ENCODE peak calls at places on chromosomes 3 and 15, in nine cellular contexts. G is stomach, O is HL-60, Z is breast epithelium, E is sigmoid colon, H is K562, U is esophagus muscularis mucosa, T is GM12892, W is transverse colon. R is an unnamed sample.

GRCh38 chr3:145936986-145937385 is 224.0 kb downstream of the PLOD2 start:
- DNase-seq in O (no peak), W (no peak), H (no peak), U (no peak), E (no peak), T (no peak), Z (no peak), G (no peak), R (no peak)

GRCh38 chr3:20037255-20037996 is 2.8 kb upstream of the KAT2B start:
- DNase-seq in O (no peak), G (no peak), U (no peak), W (no peak), E (no peak), T (no peak), Z (no peak), H (no peak), R (no peak)

GRCh38 chr3:41705893-41706292 is 256.0 kb downstream of the ULK4 start:
- DNase-seq in Z (no peak), U (no peak), W (no peak), G (no peak), E (no peak), O (no peak), H (peak), T (no peak), R (no peak)

GRCh38 chr3:135513106-135514063 is 452.1 kb upstream of the PPP2R3A start:
- DNase-seq in W (no peak), T (no peak), Z (no peak), H (peak), E (no peak), G (no peak), O (no peak), U (peak), R (peak)

GRCh38 chr3:108406661-108407206 is 103.7 kb downstream of the MYH15 start:
- DNase-seq in H (peak), T (no peak), O (peak), G (no peak), Z (no peak), W (peak), E (no peak), U (no peak), R (no peak)

GRCh38 chr3:52530918-52531635 is 2.6 kb downstream of the NT5DC2 start:
- DNase-seq in U (no peak), O (no peak), W (no peak), E (peak), G (peak), T (no peak), H (no peak), Z (peak), R (no peak)

GRCh38 chr3:141336672-141337522 is 31.4 kb upstream of the ZBTB38 start:
- DNase-seq in Z (no peak), H (no peak), E (no peak), U (no peak), T (peak), O (no peak), G (no peak), W (no peak), R (no peak)

GRCh38 chr15:70910958-70911357 is 18.3 kb downstream of the LRRC49 start:
- DNase-seq in Z (no peak), U (no peak), O (no peak), E (no peak), G (no peak), T (no peak), H (no peak), W (no peak), R (no peak)

GRCh38 chr3:62632510-62633294 is 242.5 kb downstream of the CADPS start:
- DNase-seq in T (no peak), W (no peak), Z (no peak), O (no peak), H (no peak), G (no peak), E (no peak), U (no peak), R (no peak)

GRCh38 chr3:105364113-105364512 is 2.6 kb upstream of the ALCAM start:
- DNase-seq in O (no peak), G (no peak), U (no peak), H (no peak), E (no peak), W (no peak), T (no peak), Z (no peak), R (no peak)

GRCh38 chr3:11305509-11305908 is 33.3 kb downstream of the ATG7 start:
- DNase-seq in T (no peak), G (no peak), H (no peak), O (no peak), U (no peak), Z (no peak), E (no peak), W (no peak), R (no peak)

GRCh38 chr3:58323795-58324674 is 8.7 kb upstream of the PXK start:
- DNase-seq in T (no peak), H (no peak), E (no peak), W (no peak), G (no peak), O (no peak), U (no peak), Z (no peak), R (no peak)

GRCh38 chr3:11529281-11529680 is 114.4 kb downstream of the VGLL4 start:
- DNase-seq in U (no peak), E (no peak), T (no peak), G (no peak), H (no peak), O (no peak), W (no peak), Z (no peak), R (no peak)

GRCh38 chr3:10546181-10546624 is 40.8 kb upstream of the ATP2B2 start:
- DNase-seq in T (no peak), Z (peak), U (peak), G (no peak), O (no peak), E (no peak), H (no peak), W (no peak), R (no peak)

GRCh38 chr3:174953068-174953467 is 93.9 kb downstream of the NAALADL2 start:
- DNase-seq in Z (no peak), W (no peak), O (no peak), G (no peak), U (no peak), T (no peak), H (no peak), E (no peak), R (no peak)

GRCh38 chr3:187717572-187717971 is 15.2 kb upstream of the RTP2 start:
- DNase-seq in U (no peak), W (no peak), T (no peak), E (no peak), H (no peak), O (no peak), Z (no peak), G (no peak), R (no peak)

GRCh38 chr3:172716476-172716875 is 5.6 kb upstream of the NCEH1 start:
- DNase-seq in E (no peak), Z (no peak), G (no peak), T (no peak), U (peak), W (no peak), O (peak), H (no peak), R (no peak)

DNA sequence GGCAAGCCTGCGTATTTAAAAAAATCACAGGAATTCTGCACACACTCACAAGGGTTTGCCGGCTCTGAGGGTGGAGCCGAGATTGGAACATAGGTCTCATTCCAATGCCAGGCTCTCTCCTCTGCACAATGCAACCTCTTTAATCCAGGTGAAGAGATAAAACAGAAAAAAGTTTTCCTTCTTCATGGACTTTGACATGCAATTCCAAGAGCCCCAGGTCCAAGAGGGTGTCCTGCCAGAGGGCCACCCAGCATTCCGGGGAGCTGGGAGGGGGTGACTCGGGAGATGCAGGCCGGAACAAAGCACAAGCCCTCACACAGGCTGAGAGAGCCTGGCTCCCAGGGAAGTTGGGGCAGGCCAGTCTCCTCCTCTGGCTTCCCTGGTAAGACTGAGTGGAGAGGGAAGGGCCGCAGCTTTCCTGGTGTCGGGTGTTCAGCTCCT is 6.7 kb upstream of the SLC12A8 start:
- DNase-seq in W (no peak), H (no peak), E (no peak), T (no peak), Z (no peak), G (no peak), O (no peak), U (no peak), R (no peak)
- TF ChIP-seq POLR2AphosphoS5 in W (no peak), H (no peak), E (peak), T (no peak), Z (no peak), G (no peak), O (no peak), U (no peak), R (no peak)

GRCh38 chr3:143634427-143634826 is 213.8 kb downstream of the SLC9A9 start:
- DNase-seq in T (no peak), W (no peak), G (no peak), U (no peak), H (no peak), Z (no peak), O (no peak), E (no peak), R (no peak)

GRCh38 chr3:143637133-143637532 is 211.1 kb downstream of the SLC9A9 start:
- DNase-seq in H (no peak), G (no peak), W (no peak), U (no peak), Z (no peak), T (no peak), E (no peak), O (no peak), R (no peak)

GRCh38 chr3:143633816-143634215 is 214.5 kb downstream of the SLC9A9 start:
- DNase-seq in E (no peak), O (no peak), U (no peak), G (no peak), Z (no peak), T (no peak), H (no peak), W (no peak), R (no peak)

GRCh38 chr3:143629726-143630125 is 218.5 kb downstream of the SLC9A9 start:
- DNase-seq in T (no peak), G (no peak), U (no peak), O (no peak), H (no peak), E (no peak), W (no peak), Z (no peak), R (no peak)

GRCh38 chr3:143634991-143635390 is 213.3 kb downstream of the SLC9A9 start:
- DNase-seq in U (no peak), G (peak), Z (no peak), T (no peak), E (no peak), O (no peak), W (peak), H (no peak), R (no peak)
- TF ChIP-seq POLR2AphosphoS5 in U (no peak), G (no peak), Z (no peak), T (no peak), E (no peak), O (no peak), W (no peak), H (no peak), R (no peak)

DNA sequence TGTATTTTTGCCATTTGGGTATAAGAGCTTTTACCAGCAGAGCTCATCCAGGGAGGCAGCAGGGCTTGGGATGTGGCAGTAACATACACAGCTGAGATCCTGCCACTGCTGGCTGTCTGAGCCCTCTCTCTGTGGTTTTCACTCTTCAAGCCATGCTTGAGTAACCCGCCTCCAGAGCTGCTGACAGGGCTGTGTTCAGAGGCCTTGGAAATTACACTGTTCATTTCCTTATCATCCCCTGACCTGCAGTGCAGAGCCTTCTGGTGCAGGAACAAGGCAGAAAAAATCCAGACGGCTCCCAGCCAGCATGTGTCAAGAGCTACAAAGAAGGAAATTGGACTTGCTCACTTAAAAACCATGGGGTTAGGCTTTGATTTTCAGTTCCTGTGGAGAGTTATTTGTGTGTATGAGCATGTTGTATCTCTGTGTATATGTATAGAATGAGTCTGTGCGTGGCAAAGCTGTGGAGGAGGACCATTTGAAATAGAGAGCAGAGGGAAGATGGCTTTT is 47.0 kb downstream of the ZNF609 start:
- DNase-seq in H (peak), E (peak), G (peak), O (no peak), Z (peak), U (no peak), W (peak), T (peak), R (no peak)
- TF ChIP-seq POLR2AphosphoS5 in H (peak), E (peak), G (peak), O (no peak), Z (no peak), U (no peak), W (peak), T (no peak), R (no peak)

DNA sequence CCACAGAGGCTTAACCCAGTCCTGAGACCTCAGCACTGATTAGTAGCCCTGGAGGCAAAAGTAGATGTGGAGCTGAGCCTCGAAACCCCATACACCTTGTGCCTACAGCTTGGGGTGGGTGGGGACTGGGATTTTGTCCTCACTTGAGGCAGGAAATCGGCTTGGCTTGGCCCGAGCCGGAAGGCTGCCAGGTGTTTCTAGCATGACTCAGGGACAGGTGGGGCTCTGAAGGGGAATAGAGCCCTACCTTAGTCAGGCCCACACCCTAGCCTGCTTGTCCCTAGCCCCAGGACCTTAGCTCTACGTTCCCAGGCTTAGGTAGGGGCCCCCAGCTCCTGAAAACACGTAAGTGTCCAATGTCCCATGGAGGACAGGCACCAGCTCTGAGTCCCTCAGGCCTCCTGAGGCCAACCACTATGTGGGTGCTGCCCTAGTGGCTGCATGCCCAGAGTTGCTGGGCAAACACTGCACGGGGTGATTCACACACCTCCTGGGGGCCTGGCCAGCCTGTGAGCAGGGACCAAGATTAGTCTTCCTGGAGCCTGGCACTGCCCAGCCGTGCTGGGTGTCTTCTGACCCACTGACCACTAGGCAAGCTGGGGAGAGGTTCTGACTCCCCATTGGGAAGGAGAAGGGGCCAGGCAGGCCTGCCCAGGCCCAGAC is 3.1 kb downstream of the MST1R start:
- DNase-seq in H (no peak), E (no peak), Z (peak), T (no peak), G (peak), U (no peak), W (peak), O (no peak), R (no peak)
- TF ChIP-seq POLR2AphosphoS5 in H (no peak), E (no peak), Z (peak), T (no peak), G (peak), U (no peak), W (peak), O (no peak), R (no peak)

GRCh38 chr3:155702745-155703581 is 41.9 kb downstream of the PLCH1 start:
- DNase-seq in H (no peak), Z (no peak), O (no peak), U (no peak), W (no peak), G (no peak), E (no peak), T (no peak), R (no peak)

GRCh38 chr3:155704041-155704440 is 40.8 kb downstream of the PLCH1 start:
- DNase-seq in H (no peak), T (no peak), W (no peak), G (no peak), E (no peak), U (no peak), Z (no peak), O (no peak), R (no peak)

GRCh38 chr3:155701882-155702465 is 42.9 kb downstream of the PLCH1 start:
- DNase-seq in Z (no peak), G (no peak), U (no peak), T (no peak), O (no peak), E (no peak), W (no peak), H (peak), R (peak)

DNA sequence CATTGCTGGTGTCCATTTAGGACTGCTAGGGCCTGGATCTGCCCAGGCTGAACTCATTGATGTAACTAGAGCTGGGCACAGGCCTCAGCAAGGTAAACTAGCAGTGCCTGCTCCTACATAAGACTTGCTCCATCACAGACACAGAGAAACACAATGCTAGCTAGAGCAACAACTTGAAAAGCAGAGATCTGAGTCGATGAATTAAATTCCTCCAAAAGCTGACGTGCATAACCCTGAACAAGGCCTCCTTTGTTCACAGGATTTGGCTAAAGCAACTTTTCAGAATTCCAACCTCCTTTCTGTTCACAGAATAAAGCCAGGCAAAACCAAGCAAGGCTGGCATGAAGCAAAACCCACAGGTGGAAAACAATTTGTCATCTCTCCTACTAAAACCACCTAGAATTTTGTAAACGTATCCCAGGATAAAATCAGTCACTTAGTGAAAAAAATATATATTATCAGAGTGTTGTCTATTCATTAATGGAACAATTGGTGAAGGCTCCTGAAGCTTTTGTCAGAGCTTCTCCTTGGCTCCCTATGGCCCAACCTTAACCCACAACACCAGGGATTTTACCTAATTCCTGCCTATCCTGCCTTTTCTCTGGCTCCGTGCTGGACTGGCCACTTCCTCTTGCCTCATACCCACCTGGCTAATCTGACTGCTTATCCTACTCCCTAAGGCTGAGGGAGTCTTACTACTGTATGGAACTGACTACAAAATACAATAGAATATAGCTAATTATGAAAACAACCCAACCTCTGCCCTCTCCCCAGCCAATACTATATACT is 39.9 kb downstream of the PLCH1 start:
- DNase-seq in U (no peak), W (no peak), Z (no peak), T (no peak), H (no peak), G (no peak), O (no peak), E (no peak), R (no peak)
- TF ChIP-seq POLR2AphosphoS5 in U (no peak), W (no peak), Z (peak), T (no peak), H (no peak), G (no peak), O (no peak), E (no peak), R (no peak)

GRCh38 chr3:149969945-149970715 is 565 bp downstream of the PFN2 start:
- DNase-seq in U (no peak), W (peak), T (peak), H (peak), G (peak), Z (peak), E (peak), O (no peak), R (peak)

GRCh38 chr3:149970716-149971402 is at the start of gene PFN2:
- DNase-seq in Z (peak), G (peak), E (peak), O (no peak), U (no peak), W (peak), T (peak), H (peak), R (no peak)

GRCh38 chr3:149969110-149969944 is 1.4 kb downstream of the PFN2 start:
- DNase-seq in Z (no peak), O (no peak), W (peak), E (peak), G (no peak), T (no peak), H (peak), U (no peak), R (peak)

GRCh38 chr3:149967067-149967685 is 3.5 kb downstream of the PFN2 start:
- DNase-seq in E (no peak), W (no peak), U (no peak), H (peak), Z (no peak), G (no peak), O (no peak), T (no peak), R (no peak)

DNA sequence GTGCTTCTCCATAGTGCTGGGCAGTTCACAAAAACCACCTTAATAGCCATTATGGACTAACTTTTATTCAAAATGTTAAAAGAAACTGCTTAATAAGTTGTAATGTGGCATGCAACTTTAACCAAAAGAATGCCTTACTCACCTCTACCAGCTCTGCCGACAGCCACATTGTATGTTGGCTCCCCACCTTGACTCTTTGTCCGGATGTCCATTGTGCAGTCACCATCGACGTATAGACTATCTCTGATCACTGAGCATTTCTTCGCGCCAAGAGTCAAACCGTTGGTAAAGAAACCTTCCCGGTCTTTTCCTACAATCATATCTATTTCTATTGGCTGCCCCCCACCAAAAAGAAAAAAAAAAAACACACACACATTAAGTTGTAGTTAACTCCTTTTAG is 2.5 kb downstream of the PFN2 start:
- DNase-seq in W (no peak), T (no peak), G (no peak), O (no peak), H (no peak), U (no peak), E (no peak), Z (no peak), R (no peak)
- TF ChIP-seq POLR2AphosphoS5 in W (no peak), T (no peak), G (no peak), O (no peak), H (no peak), U (no peak), E (no peak), Z (no peak), R (no peak)

GRCh38 chr3:152302521-152303021 is 33.8 kb downstream of the MBNL1 start:
- DNase-seq in Z (no peak), U (no peak), T (no peak), W (peak), E (peak), O (peak), G (no peak), H (no peak), R (peak)
- TF ChIP-seq POLR2AphosphoS5 in Z (no peak), U (peak), T (no peak), W (peak), E (peak), O (no peak), G (no peak), H (no peak), R (no peak)